ENCODE peak calls at places on chromosomes 3 and 15, in five cellular contexts. J is IMR-90, M is mesenchymal stem cell, C is neuronal stem cell, D is trophoblast cell. S is an unnamed sample.

GRCh38 chr15:91857224-91857585 is 3.7 kb downstream of the SLCO3A1 start:
- DNase-seq in M (no peak), J (no peak), C (no peak), D (no peak), S (no peak)

GRCh38 chr15:57865294-57865693 is 158.8 kb downstream of the POLR2M start:
- DNase-seq in D (no peak), C (no peak), M (no peak), J (no peak), S (peak; percentile 38)

GRCh38 chr3:184239221-184239620 is 9.5 kb downstream of the ALG3 start:
- DNase-seq in J (no peak), C (no peak), D (no peak), M (no peak), S (no peak)

GRCh38 chr3:44995142-44995770 is 19.2 kb downstream of the EXOSC7 start:
- DNase-seq in C (no peak), D (no peak), J (peak; percentile 58), M (peak; percentile 64), S (no peak)

GRCh38 chr15:101172421-101173097 is 79.3 kb downstream of the CHSY1 start:
- DNase-seq in D (no peak), M (no peak), C (no peak), J (peak; percentile 70), S (no peak)

GRCh38 chr15:61051570-61052031 is 177.5 kb downstream of the RORA start:
- DNase-seq in J (peak; percentile 78), D (peak; percentile 10), C (peak; percentile 5), M (peak; percentile 54), S (peak; percentile 71)

GRCh38 chr15:77846360-77846759 is 213.6 kb upstream of the LINGO1 start:
- DNase-seq in J (no peak), C (no peak), D (no peak), M (no peak), S (no peak)

GRCh38 chr15:75620776-75621536 is 4.6 kb downstream of the SNUPN start:
- DNase-seq in D (peak; percentile 14), C (no peak), M (peak; percentile 95), J (peak; percentile 89), S (no peak)

GRCh38 chr3:50486219-50486888 is 17.1 kb downstream of the CACNA2D2 start:
- DNase-seq in J (peak; percentile 17), D (no peak), M (no peak), C (no peak), S (no peak)

GRCh38 chr3:17885986-17886385 is 143.6 kb upstream of the TBC1D5 start:
- DNase-seq in D (peak; percentile 83), J (no peak), C (no peak), M (no peak), S (no peak)

GRCh38 chr3:118884748-118885206 is 149.9 kb downstream of the IGSF11 start:
- DNase-seq in C (peak; percentile 42), D (peak; percentile 84), J (peak; percentile 33), M (peak; percentile 42), S (peak; percentile 48)

GRCh38 chr3:66441692-66442091 is 59.1 kb downstream of the LRIG1 start:
- DNase-seq in D (no peak), C (no peak), M (no peak), J (no peak), S (peak; percentile 22)
- H3K18ac ChIP-seq in D (no peak overlapping the region), C (no peak overlapping the region), M (no peak overlapping the region), J (peak overlapping the region; percentile 80), S (peak overlapping the region; percentile 75)

GRCh38 chr15:27170866-27171265 is 199.9 kb downstream of the GABRG3 start:
- DNase-seq in J (no peak), C (no peak), D (no peak), M (no peak), S (no peak)

GRCh38 chr15:27172821-27173220 is 201.8 kb downstream of the GABRG3 start:
- DNase-seq in J (no peak), C (peak; percentile 9), M (no peak), D (no peak), S (no peak)

GRCh38 chr15:27165590-27165989 is 194.6 kb downstream of the GABRG3 start:
- DNase-seq in J (no peak), D (no peak), C (no peak), M (no peak), S (no peak)

GRCh38 chr15:27167738-27168137 is 196.8 kb downstream of the GABRG3 start:
- DNase-seq in C (no peak), J (no peak), D (no peak), M (no peak), S (no peak)
- H3K18ac ChIP-seq in C (peak overlapping the region; percentile 23), J (no peak overlapping the region), D (no peak overlapping the region), M (no peak overlapping the region), S (no peak overlapping the region)

GRCh38 chr15:40098489-40099261 is 10.0 kb downstream of the BMF start:
- DNase-seq in D (peak; percentile 52), M (peak; percentile 99), J (peak; percentile 98), C (no peak), S (peak; percentile 92)
- H3K18ac ChIP-seq in D (peak overlapping the region; percentile 54), M (peak overlapping the region; percentile 96), J (peak overlapping the region; percentile 90), C (peak overlapping the region; percentile 17), S (peak overlapping the region; percentile 76)

GRCh38 chr15:99409097-99409473 is 156.7 kb upstream of the MEF2A start:
- DNase-seq in C (no peak), D (peak; percentile 34), M (peak; percentile 68), J (peak; percentile 60), S (peak; percentile 77)

GRCh38 chr15:99408236-99409096 is 157.2 kb downstream of the LRRC28 start:
- DNase-seq in J (peak; percentile 86), M (no peak), C (no peak), D (no peak), S (no peak)

GRCh38 chr15:99407716-99408115 is 156.4 kb downstream of the LRRC28 start:
- DNase-seq in M (no peak), C (no peak), J (no peak), D (no peak), S (no peak)

GRCh38 chr15:99406120-99406519 is 154.8 kb downstream of the LRRC28 start:
- DNase-seq in J (no peak), M (no peak), C (no peak), D (no peak), S (no peak)

DNA sequence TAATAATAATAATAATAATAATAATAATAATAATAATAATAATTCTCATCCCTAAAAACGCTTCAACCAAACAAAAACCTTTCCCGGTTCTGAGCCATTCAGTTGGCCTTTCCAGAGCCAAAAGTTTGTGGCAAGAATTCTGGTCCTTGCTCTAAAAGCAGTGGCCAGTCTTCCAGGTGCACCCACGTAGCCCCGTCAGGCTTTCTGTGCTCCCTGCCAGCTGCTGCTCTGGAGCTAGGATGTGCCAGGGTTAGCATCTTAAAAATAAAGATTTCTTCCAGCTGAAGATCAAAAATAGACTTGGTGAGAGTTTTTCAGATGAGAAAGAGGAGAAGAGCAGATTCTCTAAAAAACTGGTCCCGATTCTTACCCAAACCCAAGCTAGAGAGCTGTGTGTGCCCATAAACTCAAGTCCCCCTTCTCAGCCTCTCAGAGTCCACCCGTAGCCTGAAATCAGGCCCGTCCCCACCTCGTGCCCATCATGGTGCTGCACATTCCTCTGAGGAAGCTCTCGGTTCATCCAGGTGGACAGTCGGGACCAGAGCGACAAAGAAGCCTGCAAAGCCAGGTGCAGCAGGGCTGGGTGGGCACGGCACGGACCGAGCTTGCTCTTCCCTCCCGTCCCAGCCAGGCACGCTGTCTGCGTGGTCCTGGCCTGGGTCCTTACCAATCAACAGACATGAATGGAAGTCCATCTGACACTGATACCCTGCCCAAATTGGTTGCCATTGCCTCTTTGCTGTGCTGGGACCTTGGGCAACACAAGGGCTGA is 155.6 kb downstream of the LRRC28 start:
- DNase-seq in M (no peak), J (no peak), C (no peak), D (no peak), S (no peak)
- H3K18ac ChIP-seq in M (no peak overlapping the region), J (no peak overlapping the region), C (peak overlapping the region; percentile 84), D (no peak overlapping the region), S (no peak overlapping the region)

GRCh38 chr3:197590313-197590962 is 34.7 kb upstream of the BDH1 start:
- DNase-seq in C (no peak), M (no peak), D (peak; percentile 27), J (no peak), S (no peak)
- H3K18ac ChIP-seq in C (no peak overlapping the region), M (no peak overlapping the region), D (no peak overlapping the region), J (no peak overlapping the region), S (no peak overlapping the region)

GRCh38 chr15:98422086-98422478 is 226.3 kb upstream of the IGF1R start:
- DNase-seq in D (no peak), J (no peak), M (no peak), C (no peak), S (no peak)

GRCh38 chr15:98425173-98425572 is 223.2 kb upstream of the IGF1R start:
- DNase-seq in C (no peak), M (no peak), D (no peak), J (no peak), S (no peak)

GRCh38 chr15:98419173-98419814 is 229.0 kb upstream of the IGF1R start:
- DNase-seq in M (no peak), J (no peak), D (no peak), C (no peak), S (peak; percentile 74)

GRCh38 chr15:98420837-98421236 is 227.5 kb upstream of the IGF1R start:
- DNase-seq in J (no peak), D (no peak), C (no peak), M (no peak), S (no peak)

DNA sequence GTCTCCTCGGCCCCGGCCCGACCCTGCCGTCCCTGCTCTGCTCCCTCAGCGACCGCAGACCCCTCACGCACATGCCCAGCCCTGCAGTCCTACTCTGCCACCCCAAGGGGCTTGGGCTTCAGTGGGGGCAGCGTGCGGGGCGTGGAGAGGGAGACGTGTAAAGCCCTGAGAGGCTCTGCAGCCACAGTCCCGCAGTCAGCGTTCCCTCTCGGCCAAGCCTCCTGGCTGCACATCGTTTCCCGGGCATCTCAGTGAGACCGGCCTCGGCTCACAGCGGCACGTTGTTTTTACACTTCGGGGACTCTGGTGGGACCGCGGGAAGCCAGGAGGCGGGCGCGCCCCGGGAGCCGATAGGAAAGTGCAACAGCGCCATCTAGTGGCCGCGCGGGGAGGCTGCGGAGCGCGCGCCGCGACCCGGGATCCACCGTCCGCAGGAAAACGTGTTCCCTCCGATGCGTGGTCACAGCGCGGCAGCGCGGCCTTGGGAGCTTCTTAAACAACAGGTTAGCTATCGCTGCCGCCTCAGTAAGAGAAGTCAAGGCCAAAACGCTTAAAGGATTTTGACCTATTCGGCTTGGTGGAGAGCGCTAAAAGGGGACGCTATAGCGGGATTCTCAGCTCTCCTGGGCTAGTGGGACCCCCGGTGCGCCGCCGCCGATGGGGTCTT is 226.8 kb upstream of the IGF1R start:
- DNase-seq in C (peak; percentile 70), M (peak; percentile 41), J (peak; percentile 13), D (peak; percentile 68), S (peak; percentile 67)
- H3K18ac ChIP-seq in C (peak overlapping the region; percentile 93), M (no peak overlapping the region), J (no peak overlapping the region), D (no peak overlapping the region), S (no peak overlapping the region)

S was measured in mesendoderm.